ENCODE peak calls at places on chromosomes 16 and 17, in eight cellular contexts. G, R, K, W, B, H, T and J are unnamed samples.

GRCh38 chr17:72788950-72789585 is 303.4 kb downstream of the SLC39A11 start:
- DNase-seq in G (no peak), R (no peak), K (peak; percentile 17), W (no peak), B (peak; percentile 13), H (no peak), T (peak; percentile 26), J (no peak)

GRCh38 chr17:11221721-11222120 is 19.3 kb upstream of the SHISA6 start:
- DNase-seq in G (no peak), R (no peak), K (no peak), W (no peak), B (no peak), H (no peak), T (no peak), J (no peak)

GRCh38 chr16:84595052-84595481 is 22.8 kb downstream of the COTL1 start:
- DNase-seq in G (no peak), R (peak; percentile 55), K (peak; percentile 5), W (no peak), B (no peak), H (no peak), T (no peak), J (no peak)

GRCh38 chr16:11783319-11784047 is 13.6 kb downstream of the ZC3H7A start:
- DNase-seq in G (no peak), R (no peak), K (no peak), W (no peak), B (no peak), H (no peak), T (no peak), J (no peak)

GRCh38 chr16:14097182-14097951 is 26.2 kb downstream of the MRTFB start:
- DNase-seq in G (no peak), R (peak; percentile 62), K (no peak), W (no peak), B (no peak), H (no peak), T (no peak), J (no peak)

GRCh38 chr17:76643553-76644148 is at the start of gene ST6GALNAC1:
- DNase-seq in G (no peak), R (peak; percentile 90), K (no peak), W (no peak), B (no peak), H (no peak), T (no peak), J (no peak)

GRCh38 chr16:79810449-79811189 is 210.1 kb upstream of the MAF start:
- DNase-seq in G (no peak), R (no peak), K (no peak), W (no peak), B (no peak), H (no peak), T (no peak), J (no peak)

GRCh38 chr16:23847938-23848337 is 12.2 kb downstream of the PRKCB start:
- DNase-seq in G (no peak), R (no peak), K (no peak), W (no peak), B (no peak), H (no peak), T (no peak), J (no peak)